ENCODE peak calls at places on chromosomes 1 and 21, in five cellular contexts. M is effector CD8-positive, alpha-beta T cell; V is cardiac fibroblast; Y is tibial nerve; Q is NCI-H1092 treated with DMSO at 0.1 percent for 48 hours. C is an unnamed sample.

GRCh38 chr1:1602941-1603506 is 3.1 kb upstream of the FNDC10 start:
- DNase-seq in Y (no peak), Q (no peak), V (no peak), M (no peak), C (no peak)

GRCh38 chr1:55718758-55719671 is 503.9 kb upstream of the USP24 start:
- DNase-seq in Y (peak; percentile 48), M (no peak), Q (no peak), V (peak; percentile 99), C (peak; percentile 95)

GRCh38 chr21:25999935-26000582 is 170.5 kb downstream of the APP start:
- DNase-seq in V (no peak), Y (no peak), Q (no peak), M (no peak), C (no peak)

GRCh38 chr1:45864765-45865164 is 61.4 kb downstream of the MAST2 start:
- DNase-seq in Y (no peak), Q (peak; percentile 74), V (peak; percentile 24), M (no peak), C (no peak)

GRCh38 chr1:234315091-234315541 is 58.1 kb upstream of the COA6 start:
- DNase-seq in Q (no peak), V (peak; percentile 33), M (no peak), Y (no peak), C (peak; percentile 61)

GRCh38 chr1:211375286-211375818 is 48.7 kb downstream of the TRAF5 start:
- DNase-seq in M (no peak), V (no peak), Q (no peak), Y (no peak), C (no peak)

GRCh38 chr1:2003564-2004131 is at the start of gene CFAP74:
- DNase-seq in M (no peak), Y (no peak), V (peak; percentile 72), Q (peak; percentile 0), C (peak; percentile 21)

GRCh38 chr1:77846966-77847365 is 41.5 kb upstream of the NEXN start:
- DNase-seq in Q (no peak), Y (no peak), V (peak; percentile 35), M (no peak), C (no peak)

GRCh38 chr1:3543076-3544049 is 67.9 kb downstream of the MEGF6 start:
- DNase-seq in V (peak; percentile 85), Q (no peak), M (no peak), Y (peak; percentile 21), C (peak; percentile 99)

GRCh38 chr21:44443291-44443890 is 11.9 kb upstream of the LRRC3 start:
- DNase-seq in M (no peak), V (no peak), Y (no peak), Q (no peak), C (no peak)

GRCh38 chr1:11391891-11392290 is 87.1 kb upstream of the DISP3 start:
- DNase-seq in V (no peak), M (no peak), Y (no peak), Q (no peak), C (no peak)

GRCh38 chr1:180926164-180926981 is 13.7 kb downstream of the KIAA1614 start:
- DNase-seq in M (no peak), V (peak; percentile 88), Y (no peak), Q (peak; percentile 94), C (no peak)

GRCh38 chr1:90730247-90731022 is 13.3 kb upstream of the BARHL2 start:
- DNase-seq in V (no peak), M (no peak), Q (no peak), Y (no peak), C (peak; percentile 28)

GRCh38 chr1:225944951-225945350 is 3.9 kb upstream of the LEFTY2 start:
- DNase-seq in Y (no peak), Q (no peak), V (no peak), M (no peak), C (no peak)

GRCh38 chr1:220726634-220727033 is 21.5 kb upstream of the MTARC2 start:
- DNase-seq in Y (no peak), V (no peak), M (no peak), Q (no peak), C (no peak)

GRCh38 chr1:111436726-111437125 is 9.2 kb upstream of the OVGP1 start:
- DNase-seq in M (no peak), Q (no peak), V (no peak), Y (no peak), C (no peak)

GRCh38 chr1:3166206-3166918 is 97.4 kb downstream of the PRDM16 start:
- DNase-seq in Y (no peak), V (no peak), Q (no peak), M (no peak), C (no peak)

GRCh38 chr1:152506899-152507498 is 3.6 kb upstream of the LCE5A start:
- DNase-seq in Y (no peak), V (no peak), Q (no peak), M (no peak), C (no peak)

GRCh38 chr1:246602194-246602593 is 35.9 kb downstream of the CNST start:
- DNase-seq in Y (no peak), M (no peak), Q (no peak), V (no peak), C (no peak)

C was measured in MG63.